ENCODE peak calls at places on chromosomes 3 and 15, in five cellular contexts. B, G, D, Y and S are unnamed samples.

GRCh38 chr3:121529308-121529707 is 16.5 kb downstream of the POLQ start:
- DNase-seq in B (no peak), D (no peak), G (no peak), Y (no peak), S (no peak)

GRCh38 chr3:128322030-128323022 is 144.4 kb downstream of the DNAJB8 start:
- DNase-seq in B (no peak), D (peak; percentile 72), Y (peak; percentile 69), G (no peak), S (peak; percentile 35)

GRCh38 chr3:127959873-127960272 is 44.8 kb downstream of the KBTBD12 start:
- DNase-seq in Y (peak; percentile 67), B (peak; percentile 40), D (peak; percentile 21), G (no peak), S (peak; percentile 37)

GRCh38 chr15:84847382-84847781 is 30.2 kb downstream of the ALPK3 start:
- DNase-seq in B (no peak), G (no peak), D (no peak), Y (no peak), S (no peak)

GRCh38 chr3:45075821-45076625 is 49.9 kb downstream of the CLEC3B start:
- DNase-seq in Y (peak; percentile 11), D (no peak), G (no peak), B (no peak), S (no peak)

GRCh38 chr15:27671794-27672438 is 427.2 kb downstream of the OCA2 start:
- DNase-seq in B (no peak), Y (peak; percentile 13), G (no peak), D (no peak), S (no peak)

GRCh38 chr15:57048930-57049550 is 130.6 kb downstream of the TCF12 start:
- DNase-seq in Y (no peak), D (no peak), G (no peak), B (no peak), S (no peak)

GRCh38 chr3:56987238-56987932 is 73.1 kb upstream of the SPATA12 start:
- DNase-seq in Y (peak; percentile 53), B (no peak), G (no peak), D (no peak), S (peak; percentile 34)

GRCh38 chr15:53634517-53635106 is 124.9 kb downstream of the WDR72 start:
- DNase-seq in B (no peak), G (no peak), Y (no peak), D (no peak), S (no peak)

GRCh38 chr15:88881781-88882180 is 13.6 kb downstream of the HAPLN3 start:
- DNase-seq in D (no peak), Y (no peak), G (no peak), B (no peak), S (no peak)

GRCh38 chr3:197854596-197855343 is 63.7 kb downstream of the LRCH3 start:
- DNase-seq in D (no peak), Y (peak; percentile 52), G (peak; percentile 4), B (peak; percentile 86), S (peak; percentile 85)

GRCh38 chr15:82749951-82750830 is 40.5 kb upstream of the AP3B2 start:
- DNase-seq in G (peak; percentile 90), D (peak; percentile 90), Y (peak; percentile 95), B (peak; percentile 92), S (peak; percentile 92)

GRCh38 chr15:78204351-78205309 is 29.7 kb downstream of the ACSBG1 start:
- DNase-seq in D (peak; percentile 75), G (no peak), Y (no peak), B (no peak), S (no peak)

GRCh38 chr3:57544181-57545125 is at the start of gene DNAH12:
- DNase-seq in D (peak; percentile 73), B (no peak), G (no peak), Y (peak; percentile 95), S (peak; percentile 72)

GRCh38 chr3:24259901-24260512 is 234.6 kb downstream of the THRB start:
- DNase-seq in Y (no peak), G (no peak), D (no peak), B (no peak), S (no peak)